ENCODE peak calls at places on chromosomes 12 and 14, in four cellular contexts. N is AML-193, S is lung, K is aorta. L is an unnamed sample.

GRCh38 chr12:29054790-29055663 is 94.1 kb upstream of the FAR2 start:
- DNase-seq in N (no peak), K (no peak), S (no peak), L (no peak)

GRCh38 chr12:122894173-122895121 is 1.5 kb downstream of the VPS37B start:
- DNase-seq in S (peak), K (no peak), N (no peak), L (no peak)

GRCh38 chr12:131025939-131026702 is 72.4 kb downstream of the ADGRD1 start:
- DNase-seq in K (no peak), N (no peak), S (no peak), L (no peak)

GRCh38 chr12:65868878-65869277 is 44.6 kb downstream of the HMGA2 start:
- DNase-seq in S (no peak), N (no peak), K (no peak), L (no peak)

GRCh38 chr12:76962099-76962498 is 83.3 kb upstream of the CSRP2 start:
- DNase-seq in N (no peak), K (no peak), S (no peak), L (no peak)

GRCh38 chr12:47107446-47107845 is 27.7 kb upstream of the AMIGO2 start:
- DNase-seq in N (no peak), K (no peak), S (no peak), L (no peak)

GRCh38 chr12:50747817-50748216 is 16.1 kb upstream of the ATF1 start:
- DNase-seq in K (no peak), S (no peak), N (no peak), L (no peak)

GRCh38 chr14:93115920-93116675 is at the start of gene ITPK1:
- DNase-seq in S (peak), N (peak), K (peak), L (peak)

L was measured in KG1.